ENCODE peak calls at places on chromosomes 1 and 21, in seven cellular contexts. U, B, Y, W, I, D and P are unnamed samples.

GRCh38 chr1:64962447-64962846 is 3.9 kb downstream of the JAK1 start:
- DNase-seq in U (no peak), B (no peak), Y (no peak), W (no peak), I (no peak), D (no peak), P (no peak)

GRCh38 chr1:23470282-23471070 is 13.5 kb downstream of the ASAP3 start:
- DNase-seq in U (no peak), B (no peak), Y (no peak), W (no peak), I (peak; percentile 79), D (no peak), P (no peak)

GRCh38 chr1:24892188-24893153 is 37.6 kb downstream of the RUNX3 start:
- DNase-seq in U (no peak), B (peak; percentile 9), Y (no peak), W (peak; percentile 65), I (peak; percentile 36), D (no peak), P (no peak)

GRCh38 chr1:184386271-184387068 is at the start of gene C1orf21:
- DNase-seq in U (peak; percentile 86), B (peak; percentile 86), Y (no peak), W (peak; percentile 91), I (peak; percentile 96), D (peak; percentile 92), P (peak; percentile 95)

GRCh38 chr1:28591708-28592313 is at the start of gene RAB42:
- DNase-seq in U (peak; percentile 19), B (peak; percentile 36), Y (peak; percentile 84), W (no peak), I (peak; percentile 78), D (peak; percentile 63), P (no peak)

GRCh38 chr1:156401681-156402081 is 32.7 kb downstream of the RHBG start:
- DNase-seq in U (no peak), B (no peak), Y (no peak), W (no peak), I (no peak), D (no peak), P (no peak)

GRCh38 chr1:151512326-151512725 is 1.1 kb downstream of the CGN start:
- DNase-seq in U (no peak), B (no peak), Y (no peak), W (no peak), I (peak; percentile 9), D (no peak), P (no peak)

GRCh38 chr1:8312235-8313218 is 5.4 kb upstream of the SLC45A1 start:
- DNase-seq in U (no peak), B (peak; percentile 67), Y (peak; percentile 51), W (no peak), I (no peak), D (no peak), P (no peak)

GRCh38 chr1:904271-904950 is 19.3 kb upstream of the SAMD11 start:
- DNase-seq in U (peak; percentile 93), B (peak; percentile 87), Y (no peak), W (peak; percentile 88), I (peak; percentile 87), D (peak; percentile 63), P (peak; percentile 95)

GRCh38 chr1:205907794-205908193 is 35.5 kb downstream of the SLC26A9 start:
- DNase-seq in U (peak; percentile 36), B (no peak), Y (no peak), W (no peak), I (no peak), D (no peak), P (peak; percentile 60)

GRCh38 chr21:37449302-37449937 is 82.8 kb downstream of the DYRK1A start:
- DNase-seq in U (no peak), B (no peak), Y (no peak), W (no peak), I (no peak), D (no peak), P (no peak)

GRCh38 chr1:177981186-177981585 is 11.3 kb upstream of the SEC16B start:
- DNase-seq in U (no peak), B (no peak), Y (no peak), W (no peak), I (no peak), D (no peak), P (no peak)

GRCh38 chr1:27405074-27405473 is 12.7 kb downstream of the GPR3 start:
- DNase-seq in U (no peak), B (no peak), Y (no peak), W (no peak), I (no peak), D (no peak), P (no peak)

GRCh38 chr1:158101944-158102343 is 78.8 kb upstream of the CD1D start:
- DNase-seq in U (peak; percentile 5), B (no peak), Y (no peak), W (no peak), I (no peak), D (no peak), P (no peak)

GRCh38 chr1:244049142-244049968 is 1.7 kb upstream of the ZBTB18 start:
- DNase-seq in U (peak; percentile 28), B (no peak), Y (no peak), W (no peak), I (peak; percentile 71), D (peak; percentile 51), P (no peak)

GRCh38 chr1:204289280-204289679 is 70.4 kb downstream of the PLEKHA6 start:
- DNase-seq in U (no peak), B (peak; percentile 56), Y (no peak), W (no peak), I (no peak), D (no peak), P (no peak)

GRCh38 chr1:204286323-204286714 is 72.5 kb upstream of the GOLT1A start:
- DNase-seq in U (no peak), B (no peak), Y (no peak), W (no peak), I (no peak), D (no peak), P (no peak)

GRCh38 chr1:204287466-204287881 is 72.3 kb downstream of the PLEKHA6 start:
- DNase-seq in U (no peak), B (no peak), Y (no peak), W (no peak), I (no peak), D (no peak), P (no peak)

GRCh38 chr1:204286841-204287387 is 72.8 kb downstream of the PLEKHA6 start:
- DNase-seq in U (peak; percentile 11), B (peak; percentile 85), Y (no peak), W (no peak), I (no peak), D (peak; percentile 57), P (no peak)

GRCh38 chr1:204288061-204288588 is 71.6 kb downstream of the PLEKHA6 start:
- DNase-seq in U (peak; percentile 14), B (peak; percentile 86), Y (peak; percentile 79), W (no peak), I (peak; percentile 87), D (peak; percentile 77), P (no peak)
- TF ChIP-seq EP300 in U (no peak), B (no peak), Y (peak; percentile 20), W (no peak), I (no peak), D (no peak), P (no peak)

DNA sequence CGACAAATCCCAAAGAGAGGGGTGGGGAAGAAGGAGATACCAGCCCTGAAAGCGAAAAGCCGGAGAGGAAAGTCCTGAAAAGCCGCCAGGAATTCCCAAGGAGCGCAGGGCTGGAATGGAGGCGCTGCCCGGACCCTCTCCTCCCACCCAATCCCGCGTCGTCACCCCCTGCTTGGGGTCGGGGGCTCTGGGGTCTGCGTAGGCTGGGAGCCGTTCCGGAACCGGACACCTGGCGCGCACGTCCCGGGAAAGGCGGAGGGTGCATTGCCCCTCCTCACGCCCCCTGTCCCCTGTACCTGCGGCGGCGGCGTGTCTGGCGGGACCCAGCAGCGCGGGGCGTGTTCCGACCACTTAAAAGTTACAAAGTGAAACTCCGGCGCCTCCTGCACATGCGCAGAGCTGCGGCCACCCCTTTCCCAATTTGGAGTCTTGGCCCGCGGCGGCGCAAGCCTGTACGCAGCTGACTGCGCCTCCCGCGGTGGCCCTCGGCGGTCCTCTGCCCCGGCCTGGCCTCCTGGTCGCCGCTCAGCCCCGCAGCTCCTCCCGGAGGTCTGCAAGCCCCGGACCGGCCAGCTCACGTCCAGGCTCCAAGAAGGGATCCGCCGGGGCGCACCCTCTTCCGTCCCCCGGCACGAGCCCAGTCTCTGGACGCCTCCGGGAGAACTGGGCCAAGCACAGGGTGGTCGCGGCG is at the start of gene TMEM63A:
- DNase-seq in U (peak; percentile 95), B (peak; percentile 94), Y (peak; percentile 82), W (peak; percentile 98), I (peak; percentile 98), D (peak; percentile 94), P (peak; percentile 97)
- TF ChIP-seq POLR2AphosphoS5 in U (peak; percentile 47), B (peak; percentile 86), Y (peak; percentile 57), W (no peak), I (peak; percentile 91), D (peak; percentile 87), P (peak; percentile 92)

DNA sequence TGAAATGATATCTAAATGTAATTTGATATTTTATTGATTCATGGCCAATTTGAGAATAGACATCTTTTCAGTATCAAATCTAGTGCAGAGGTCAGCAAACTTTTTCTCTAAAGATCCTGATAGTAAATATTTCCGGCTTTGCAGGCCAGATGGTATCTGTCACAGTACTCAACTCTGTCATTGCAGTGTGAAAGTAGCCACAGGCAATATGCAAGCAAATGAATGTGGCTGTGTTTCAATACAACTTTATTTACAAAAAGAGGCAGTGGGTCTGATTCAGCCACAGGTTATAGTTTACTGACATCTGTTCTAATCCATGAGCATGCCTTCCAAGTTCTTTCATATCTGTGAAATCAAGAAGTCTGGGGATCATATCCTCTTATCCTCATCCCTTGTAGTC is 221.2 kb downstream of the PRDM2 start:
- DNase-seq in U (no peak), B (no peak), Y (no peak), W (no peak), I (no peak), D (no peak), P (peak; percentile 8)
- H3K27ac ChIP-seq in U (no peak overlapping the region), B (no peak overlapping the region), Y (no peak overlapping the region), W (no peak overlapping the region), I (no peak overlapping the region), D (no peak overlapping the region), P (no peak overlapping the region)

GRCh38 chr1:210123924-210124589 is 108.5 kb upstream of the SERTAD4 start:
- DNase-seq in U (no peak), B (no peak), Y (no peak), W (no peak), I (no peak), D (no peak), P (no peak)
- TF ChIP-seq EP300 in U (no peak), B (no peak), Y (no peak), W (no peak), I (no peak), D (no peak), P (no peak)

DNA sequence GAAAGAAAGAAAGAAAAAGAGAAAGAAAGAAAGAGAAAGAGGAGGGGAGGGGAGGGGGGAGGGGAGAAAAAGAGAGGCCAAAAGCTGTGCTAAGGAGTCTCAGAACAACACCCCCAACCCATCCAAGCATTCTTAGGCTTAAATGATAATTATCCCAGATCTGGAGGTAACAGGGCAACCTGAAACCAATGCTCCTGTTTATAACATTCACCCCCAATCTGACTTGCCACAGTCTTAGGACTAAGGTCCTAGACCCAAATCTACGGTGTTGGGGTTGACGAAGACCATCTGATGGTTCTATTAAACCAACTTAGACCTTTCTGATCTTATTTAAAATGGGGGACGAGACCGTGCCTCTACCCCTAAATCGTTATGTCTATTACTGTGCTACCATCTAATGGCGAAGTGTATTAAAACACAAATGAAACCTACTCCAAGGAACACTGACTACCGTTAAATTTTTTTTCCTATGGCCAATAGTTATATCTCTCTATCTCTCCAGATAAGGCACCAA is 119.3 kb upstream of the CDC42BPA start:
- DNase-seq in U (peak; percentile 81), B (no peak), Y (peak; percentile 25), W (no peak), I (no peak), D (no peak), P (no peak)
- TF ChIP-seq POLR2AphosphoS5 in U (no peak), B (no peak), Y (no peak), W (no peak), I (no peak), D (no peak), P (no peak)